ENCODE peak calls at places on chromosomes 5 and 9, in seven cellular contexts. J is heart left ventricle, X is gastrocnemius medialis, P is stomach, G is A549, I is choroid plexus epithelial cell, N is cardiac muscle cell. R is an unnamed sample.

GRCh38 chr9:122291458-122291857 is 26.8 kb downstream of the MRRF start:
- DNase-seq in P (no peak), X (no peak), G (no peak), N (no peak), J (no peak), I (no peak), R (no peak)

GRCh38 chr9:113370806-113371325 is 5.9 kb downstream of the HDHD3 start:
- DNase-seq in I (no peak), X (no peak), P (no peak), J (no peak), N (no peak), G (no peak), R (no peak)

GRCh38 chr9:129939426-129939825 is 103.6 kb downstream of the FNBP1 start:
- DNase-seq in X (no peak), N (no peak), J (no peak), I (no peak), G (no peak), P (no peak), R (no peak)

GRCh38 chr5:67015577-67016290 is 180.9 kb downstream of the CD180 start:
- DNase-seq in G (no peak), J (no peak), N (peak; percentile 39), X (no peak), P (no peak), I (no peak), R (no peak)

GRCh38 chr5:179385892-179386291 is 40.6 kb upstream of the ADAMTS2 start:
- DNase-seq in G (no peak), P (no peak), X (no peak), N (no peak), J (no peak), I (no peak), R (no peak)

GRCh38 chr5:107772418-107773310 is 101.9 kb upstream of the EFNA5 start:
- DNase-seq in X (peak; percentile 15), P (no peak), J (peak; percentile 50), N (no peak), I (no peak), G (no peak), R (no peak)

GRCh38 chr9:83070257-83070656 is 7.3 kb upstream of the RASEF start:
- DNase-seq in I (peak; percentile 31), J (no peak), N (no peak), P (no peak), X (no peak), G (no peak), R (no peak)

GRCh38 chr9:90813523-90813922 is 11.9 kb downstream of the SYK start:
- DNase-seq in I (no peak), P (no peak), X (no peak), G (no peak), J (no peak), N (no peak), R (no peak)

GRCh38 chr5:36523931-36524330 is 82.5 kb upstream of the SLC1A3 start:
- DNase-seq in J (no peak), G (no peak), P (no peak), X (no peak), N (no peak), I (no peak), R (no peak)

GRCh38 chr9:696332-697090 is 145.0 kb upstream of the DMRT1 start:
- DNase-seq in P (no peak), J (no peak), X (peak; percentile 64), N (peak; percentile 70), G (peak; percentile 47), I (peak; percentile 83), R (no peak)

GRCh38 chr5:68449380-68449779 is 233.8 kb downstream of the PIK3R1 start:
- DNase-seq in J (peak; percentile 62), X (peak; percentile 88), G (no peak), N (no peak), P (no peak), I (no peak), R (no peak)

GRCh38 chr5:83964235-83964634 is 243.6 kb upstream of the HAPLN1 start:
- DNase-seq in N (no peak), J (no peak), X (no peak), P (no peak), G (no peak), I (peak; percentile 10), R (no peak)

GRCh38 chr5:112548246-112548982 is 129.3 kb upstream of the EPB41L4A start:
- DNase-seq in G (peak; percentile 27), I (peak; percentile 89), J (no peak), X (no peak), P (no peak), N (peak; percentile 93), R (no peak)

GRCh38 chr9:131237931-131238401 is 38.3 kb downstream of the FAM78A start:
- DNase-seq in I (peak; percentile 88), N (peak; percentile 87), J (peak; percentile 87), X (peak; percentile 64), P (peak; percentile 80), G (no peak), R (peak; percentile 16)

GRCh38 chr5:120510994-120511686 is 47.0 kb downstream of the PRR16 start:
- DNase-seq in J (no peak), N (no peak), X (no peak), G (no peak), I (no peak), P (no peak), R (no peak)

GRCh38 chr5:113199122-113199905 is 222.7 kb downstream of the DCP2 start:
- DNase-seq in G (no peak), X (no peak), P (no peak), J (no peak), N (peak; percentile 75), I (peak; percentile 66), R (peak; percentile 20)

GRCh38 chr9:34451135-34451534 is 7.2 kb downstream of the FAM219A start:
- DNase-seq in N (no peak), P (no peak), J (peak; percentile 36), G (no peak), I (no peak), X (no peak), R (no peak)

GRCh38 chr5:44441460-44441859 is 52.2 kb upstream of the FGF10 start:
- DNase-seq in I (no peak), N (no peak), X (no peak), P (no peak), G (no peak), J (no peak), R (no peak)

GRCh38 chr9:102631559-102631958 is 363.6 kb upstream of the CYLC2 start:
- DNase-seq in G (peak; percentile 27), N (no peak), I (peak; percentile 27), X (no peak), J (no peak), P (no peak), R (no peak)

GRCh38 chr9:116274293-116274692 is 120.7 kb downstream of the PAPPA start:
- DNase-seq in N (peak; percentile 74), G (no peak), X (no peak), J (no peak), I (peak; percentile 86), P (no peak), R (no peak)

GRCh38 chr9:108468364-108468763 is 387.4 kb downstream of the ACTL7B start:
- DNase-seq in P (no peak), X (peak; percentile 36), I (peak; percentile 62), J (no peak), N (peak; percentile 41), G (peak; percentile 44), R (no peak)

GRCh38 chr5:52948418-52949076 is 40.6 kb upstream of the ITGA2 start:
- DNase-seq in J (peak; percentile 27), I (peak; percentile 93), N (peak; percentile 89), X (no peak), G (peak; percentile 81), P (peak; percentile 56), R (peak; percentile 93)

GRCh38 chr9:124929464-124929863 is 11.4 kb downstream of the GOLGA1 start:
- DNase-seq in G (no peak), J (no peak), I (no peak), N (no peak), X (no peak), P (no peak), R (no peak)

DNA sequence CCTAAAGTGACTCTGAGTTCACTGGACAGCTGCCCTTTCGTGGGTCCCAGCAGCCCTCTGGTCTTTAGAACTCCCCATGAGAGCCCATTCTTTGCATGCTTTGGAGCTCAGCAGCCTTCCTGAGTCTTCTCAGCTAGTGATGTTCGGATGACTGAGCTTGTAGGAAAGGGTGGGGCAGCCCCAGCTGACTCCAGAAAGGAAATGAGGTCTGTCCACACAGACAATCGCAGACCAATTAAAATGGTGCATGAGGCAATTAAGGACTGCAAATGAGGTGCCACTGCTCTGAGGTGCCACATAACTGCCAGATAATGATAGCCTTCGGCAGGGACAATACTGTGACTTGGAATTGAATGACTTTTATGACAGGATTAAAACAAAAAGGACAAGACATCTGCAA is 25.4 kb upstream of the TOMM5 start:
- DNase-seq in P (no peak), J (no peak), I (peak; percentile 30), G (no peak), N (peak; percentile 3), X (no peak), R (no peak)
- H3K4me3 ChIP-seq in P (no peak overlapping the region), J (no peak overlapping the region), I (no peak overlapping the region), G (no peak overlapping the region), N (no peak overlapping the region), X (no peak overlapping the region), R (no peak overlapping the region)

GRCh38 chr5:117455236-117456233 is 880.9 kb upstream of the SEMA6A start:
- DNase-seq in X (no peak), G (no peak), J (no peak), P (peak; percentile 30), N (no peak), I (no peak), R (no peak)
- TF ChIP-seq CTCF in X (no peak), G (no peak), J (no peak), P (no peak), N (peak; percentile 19), I (peak; percentile 25), R (peak; percentile 15)

DNA sequence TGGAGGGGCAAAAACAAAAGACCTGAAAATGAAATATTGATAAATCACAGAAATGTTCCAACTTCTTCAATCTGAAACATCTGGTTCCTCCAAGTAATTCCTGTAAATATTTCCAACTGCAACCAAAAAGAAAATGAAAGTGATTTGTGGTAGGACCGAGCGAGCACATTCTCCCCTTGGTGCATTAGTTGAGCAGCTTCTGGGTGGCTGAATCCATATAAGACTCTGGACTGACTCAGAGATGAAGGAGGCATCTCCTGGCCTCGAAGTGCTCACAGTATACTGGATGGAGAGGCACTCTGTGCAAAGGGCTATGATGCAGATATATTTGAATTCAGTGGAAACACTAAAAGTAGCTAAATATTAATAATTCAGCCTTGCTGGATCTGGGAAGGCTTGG is 265.0 kb downstream of the MARCHF11 start:
- DNase-seq in X (no peak), G (no peak), J (no peak), N (peak; percentile 49), P (no peak), I (peak; percentile 22), R (no peak)
- H3K4me3 ChIP-seq in X (no peak overlapping the region), G (no peak overlapping the region), J (peak overlapping the region; percentile 30), N (no peak overlapping the region), P (no peak overlapping the region), I (no peak overlapping the region), R (peak overlapping the region; percentile 9)

GRCh38 chr9:89182369-89182768 is 3.8 kb upstream of the SHC3 start:
- DNase-seq in G (no peak), I (no peak), P (no peak), J (no peak), N (no peak), X (no peak), R (no peak)

GRCh38 chr9:89179535-89179919 is 909 bp upstream of the SHC3 start:
- DNase-seq in N (peak; percentile 72), X (no peak), P (no peak), G (peak; percentile 27), I (peak; percentile 70), J (no peak), R (no peak)

GRCh38 chr9:89179920-89180667 is 1.5 kb upstream of the SHC3 start:
- DNase-seq in P (peak; percentile 91), N (peak; percentile 98), X (peak; percentile 79), J (peak; percentile 93), I (peak; percentile 98), G (peak; percentile 89), R (peak; percentile 75)

GRCh38 chr9:89185980-89186379 is 7.4 kb upstream of the SHC3 start:
- DNase-seq in P (no peak), G (no peak), X (no peak), N (peak; percentile 62), J (no peak), I (peak; percentile 37), R (no peak)

GRCh38 chr9:89183146-89183545 is 4.5 kb upstream of the SHC3 start:
- DNase-seq in I (no peak), J (no peak), G (no peak), X (no peak), P (no peak), N (no peak), R (no peak)
- TF ChIP-seq CTCF in I (peak; percentile 26), J (no peak), G (no peak), X (no peak), P (no peak), N (no peak), R (no peak)